ENCODE peak calls at places on chromosomes 2 and 18, in six cellular contexts. I is PC-9, E is transverse colon, C is mammary epithelial cell, S is mucosa of descending colon, W is A549. B is an unnamed sample.

GRCh38 chr2:146665801-146666200 is 1179.0 kb upstream of the ACVR2A start:
- DNase-seq in I (no peak), E (no peak), C (peak; percentile 25), S (no peak), W (no peak), B (no peak)

GRCh38 chr2:145511946-145512345 is 992.0 kb upstream of the ZEB2 start:
- DNase-seq in I (no peak), E (no peak), C (no peak), S (no peak), W (no peak), B (no peak)

GRCh38 chr2:110979834-110980612 is 140.7 kb upstream of the BCL2L11 start:
- DNase-seq in I (no peak), E (no peak), C (no peak), S (no peak), W (no peak), B (no peak)

GRCh38 chr2:30465171-30465545 is 18.1 kb downstream of the LCLAT1 start:
- DNase-seq in I (no peak), E (no peak), C (no peak), S (no peak), W (no peak), B (no peak)

GRCh38 chr2:145258903-145259579 is 739.1 kb upstream of the ZEB2 start:
- DNase-seq in I (no peak), E (no peak), C (peak; percentile 56), S (no peak), W (no peak), B (no peak)

GRCh38 chr2:25707927-25708326 is 34.5 kb upstream of the DTNB start:
- DNase-seq in I (peak; percentile 74), E (no peak), C (no peak), S (no peak), W (no peak), B (no peak)

GRCh38 chr18:21110667-21111350 is 804 bp downstream of the ROCK1 start:
- DNase-seq in I (no peak), E (peak; percentile 67), C (peak; percentile 45), S (peak; percentile 83), W (no peak), B (no peak)

GRCh38 chr2:46460991-46461715 is 18.2 kb upstream of the TMEM247 start:
- DNase-seq in I (peak; percentile 65), E (peak; percentile 84), C (peak; percentile 32), S (peak; percentile 70), W (peak; percentile 66), B (peak; percentile 41)

GRCh38 chr2:7007846-7008741 is 90.9 kb downstream of the RNF144A start:
- DNase-seq in I (no peak), E (peak; percentile 73), C (peak; percentile 38), S (peak; percentile 85), W (no peak), B (no peak)

GRCh38 chr2:61011649-61012048 is 5.9 kb upstream of the PEX13 start:
- DNase-seq in I (no peak), E (no peak), C (no peak), S (no peak), W (no peak), B (no peak)

GRCh38 chr18:75070625-75071483 is 138.1 kb downstream of the PTGR3 start:
- DNase-seq in I (peak; percentile 93), E (peak; percentile 37), C (peak; percentile 90), S (no peak), W (peak; percentile 25), B (peak; percentile 49)

GRCh38 chr2:84297155-84297554 is 161.9 kb downstream of the SUCLG1 start:
- DNase-seq in I (peak; percentile 50), E (peak; percentile 77), C (peak; percentile 73), S (peak; percentile 54), W (no peak), B (no peak)

GRCh38 chr18:58135170-58135569 is 91.1 kb downstream of the NEDD4L start:
- DNase-seq in I (no peak), E (peak; percentile 4), C (peak; percentile 60), S (no peak), W (no peak), B (peak; percentile 85)

GRCh38 chr2:164850235-164850634 is 8.6 kb upstream of the COBLL1 start:
- DNase-seq in I (no peak), E (no peak), C (no peak), S (no peak), W (no peak), B (no peak)

GRCh38 chr2:210458395-210458794 is 18.2 kb downstream of the LANCL1 start:
- DNase-seq in I (no peak), E (no peak), C (no peak), S (no peak), W (no peak), B (no peak)

GRCh38 chr2:198042189-198042588 is 237.8 kb downstream of the PLCL1 start:
- DNase-seq in I (no peak), E (no peak), C (no peak), S (no peak), W (no peak), B (no peak)

GRCh38 chr18:8705280-8705940 is at the start of gene MTCL1:
- DNase-seq in I (peak; percentile 38), E (no peak), C (peak; percentile 62), S (peak; percentile 66), W (peak; percentile 73), B (no peak)

GRCh38 chr2:143802242-143802641 is 673.0 kb downstream of the ARHGAP15 start:
- DNase-seq in I (peak; percentile 36), E (no peak), C (peak; percentile 52), S (no peak), W (no peak), B (peak; percentile 54)

GRCh38 chr18:43661570-43661969 is 384.3 kb upstream of the SYT4 start:
- DNase-seq in I (peak; percentile 40), E (no peak), C (peak; percentile 79), S (no peak), W (no peak), B (peak; percentile 55)

GRCh38 chr18:40708726-40709125 is 1246.3 kb upstream of the PIK3C3 start:
- DNase-seq in I (no peak), E (no peak), C (peak; percentile 11), S (no peak), W (no peak), B (no peak)

GRCh38 chr2:15559800-15560403 is 1.2 kb downstream of the NBAS start:
- DNase-seq in I (no peak), E (no peak), C (no peak), S (no peak), W (peak; percentile 29), B (no peak)

GRCh38 chr2:39531220-39531777 is 94.2 kb upstream of the MAP4K3 start:
- DNase-seq in I (no peak), E (no peak), C (no peak), S (no peak), W (no peak), B (no peak)

GRCh38 chr18:34223893-34224422 is 755 bp downstream of the NOL4 start:
- DNase-seq in I (no peak), E (no peak), C (no peak), S (no peak), W (no peak), B (no peak)

GRCh38 chr2:81670885-81671284 is 1366.3 kb upstream of the LRRTM1 start:
- DNase-seq in I (no peak), E (no peak), C (no peak), S (no peak), W (no peak), B (no peak)

GRCh38 chr18:70233974-70234373 is 28.5 kb upstream of the RTTN start:
- DNase-seq in I (no peak), E (no peak), C (no peak), S (no peak), W (no peak), B (no peak)

GRCh38 chr18:70235478-70235877 is 30.0 kb upstream of the RTTN start:
- DNase-seq in I (no peak), E (no peak), C (no peak), S (no peak), W (no peak), B (no peak)

GRCh38 chr18:70232251-70232650 is 26.8 kb upstream of the RTTN start:
- DNase-seq in I (no peak), E (no peak), C (no peak), S (no peak), W (no peak), B (no peak)

GRCh38 chr18:70234667-70235459 is 29.4 kb upstream of the RTTN start:
- DNase-seq in I (no peak), E (no peak), C (no peak), S (no peak), W (peak; percentile 14), B (no peak)
- TF ChIP-seq CTCF in I (no peak), E (no peak), C (no peak), S (no peak), W (no peak), B (no peak)

GRCh38 chr18:73249030-73249429 is 381.2 kb upstream of the NETO1 start:
- DNase-seq in I (no peak), E (no peak), C (no peak), S (no peak), W (no peak), B (no peak)

GRCh38 chr18:73258375-73259087 is 390.7 kb upstream of the NETO1 start:
- DNase-seq in I (no peak), E (no peak), C (no peak), S (no peak), W (no peak), B (no peak)

DNA sequence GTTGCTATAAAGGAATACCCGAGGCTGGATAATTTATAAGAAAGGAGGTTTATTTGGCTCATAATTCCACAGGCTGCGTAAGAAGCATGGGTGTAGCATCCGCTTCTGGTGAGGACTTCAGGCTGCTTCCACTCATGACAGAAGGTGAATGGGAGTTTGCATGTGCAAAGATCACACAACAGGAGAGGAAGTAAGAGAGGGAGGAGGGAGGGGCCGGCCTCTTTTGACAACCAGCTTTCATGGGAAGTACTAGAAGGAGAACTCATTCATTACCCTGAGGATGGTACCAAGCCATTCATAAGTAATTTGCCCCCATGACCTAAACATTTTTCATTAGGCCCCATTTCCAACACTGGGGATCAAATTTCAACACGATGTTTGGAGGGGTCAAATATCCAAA is 386.8 kb upstream of the NETO1 start:
- DNase-seq in I (no peak), E (no peak), C (no peak), S (no peak), W (no peak), B (no peak)
- H3K9me3 ChIP-seq in I (no peaks in the 10 kb centered on the region), E (no peaks in the 10 kb centered on the region), C (no peaks in the 10 kb centered on the region), S (no peaks in the 10 kb centered on the region), W (no peaks in the 10 kb centered on the region), B (no peaks in the 10 kb centered on the region)

DNA sequence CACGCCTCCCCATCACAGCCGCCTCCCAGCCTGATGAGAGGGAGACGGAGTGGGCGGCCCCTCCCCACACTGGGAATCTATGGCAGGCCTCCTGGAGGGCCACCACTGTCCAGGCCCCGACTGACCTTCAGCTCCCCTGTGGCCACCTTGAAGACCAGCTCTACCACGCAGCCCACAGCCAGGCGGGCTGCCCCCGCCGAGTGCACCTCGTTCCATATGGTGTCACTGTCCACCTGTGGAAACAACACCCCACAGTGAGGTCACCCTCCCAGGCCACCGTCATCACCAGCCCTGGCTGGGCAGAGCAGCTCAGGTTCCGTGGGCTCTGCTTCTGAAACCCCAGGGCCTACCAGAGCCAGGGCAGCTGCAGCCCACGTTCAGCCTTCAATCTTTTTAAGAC is 242.0 kb downstream of the TWIST2 start:
- DNase-seq in I (no peak), E (no peak), C (no peak), S (no peak), W (no peak), B (no peak)
- TF ChIP-seq CTCF in I (no peak), E (no peak), C (no peak), S (no peak), W (no peak), B (no peak)

GRCh38 chr2:224195954-224196571 is 157.0 kb upstream of the SERPINE2 start:
- DNase-seq in I (no peak), E (no peak), C (no peak), S (no peak), W (no peak), B (no peak)
- H3K9me3 ChIP-seq in I (peaks cover 25% of the 10 kb centered on the region), E (no peaks in the 10 kb centered on the region), C (peaks cover 2% of the 10 kb centered on the region), S (no peaks in the 10 kb centered on the region), W (peaks cover 16% of the 10 kb centered on the region), B (peaks cover 3% of the 10 kb centered on the region)